ENCODE peak calls at places on chromosomes 7 and 10, in nine cellular contexts. O is iris pigment epithelial cell; C is stimulated activated CD4-positive, alpha-beta T cell treated with anti-CD3 and anti-CD28 coated beads, Interleukin-2, amount 100 ng/mL, for 48 hours; N is activated CD4-positive, alpha-beta memory T cell treated with anti-CD3 and anti-CD28 coated beads, Interleukin-2, amount 10 ng/mL, durations not matched to agents 7 days and 5 days; U is GM23338; M is NCI-H748 treated with DMSO at 0.1 percent for 48 hours; S is stomach; F is GM12865; W is LoVo. Q is an unnamed sample.

GRCh38 chr7:137626469-137627067 is 220.2 kb downstream of the DGKI start:
- DNase-seq in O (peak), C (peak), N (peak), U (peak), M (no peak), S (peak), F (peak), W (peak), Q (peak)

GRCh38 chr10:13219685-13220670 is 14.2 kb downstream of the UCMA start:
- DNase-seq in O (peak), C (no peak), N (peak), U (peak), M (no peak), S (peak), F (peak), W (peak), Q (peak)

GRCh38 chr7:44735403-44736165 is 13.1 kb upstream of the ZMIZ2 start:
- DNase-seq in O (peak), C (no peak), N (peak), U (no peak), M (no peak), S (no peak), F (peak), W (peak), Q (no peak)

GRCh38 chr7:132309102-132309805 is 267.0 kb downstream of the PLXNA4 start:
- DNase-seq in O (no peak), C (no peak), N (peak), U (no peak), M (no peak), S (no peak), F (no peak), W (no peak), Q (no peak)

GRCh38 chr7:76300210-76300731 is 2.2 kb upstream of the HSPB1 start:
- DNase-seq in O (peak), C (no peak), N (no peak), U (no peak), M (no peak), S (peak), F (no peak), W (peak), Q (no peak)

GRCh38 chr10:29120216-29120615 is 168.7 kb upstream of the LYZL1 start:
- DNase-seq in O (peak), C (no peak), N (no peak), U (no peak), M (no peak), S (no peak), F (no peak), W (peak), Q (no peak)

GRCh38 chr7:149822353-149822943 is 15.7 kb upstream of the ZNF862 start:
- DNase-seq in O (no peak), C (no peak), N (no peak), U (no peak), M (no peak), S (no peak), F (no peak), W (no peak), Q (no peak)

GRCh38 chr10:110609592-110609991 is 34.5 kb upstream of the RBM20 start:
- DNase-seq in O (peak), C (no peak), N (no peak), U (peak), M (no peak), S (no peak), F (no peak), W (no peak), Q (peak)

GRCh38 chr10:132591166-132591971 is 53.8 kb downstream of the INPP5A start:
- DNase-seq in O (peak), C (no peak), N (no peak), U (peak), M (no peak), S (peak), F (no peak), W (peak), Q (no peak)

GRCh38 chr7:31882187-31882586 is 188.0 kb downstream of the PDE1C start:
- DNase-seq in O (no peak), C (no peak), N (no peak), U (peak), M (no peak), S (no peak), F (no peak), W (peak), Q (no peak)

GRCh38 chr7:96285579-96285978 is 36.3 kb downstream of the SLC25A13 start:
- DNase-seq in O (no peak), C (no peak), N (peak), U (no peak), M (no peak), S (no peak), F (peak), W (no peak), Q (no peak)

GRCh38 chr10:113959383-113959760 is 84.3 kb upstream of the ADRB1 start:
- DNase-seq in O (no peak), C (no peak), N (no peak), U (no peak), M (no peak), S (peak), F (peak), W (peak), Q (no peak)

GRCh38 chr7:145986248-145986874 is 130.2 kb upstream of the CNTNAP2 start:
- DNase-seq in O (no peak), C (no peak), N (no peak), U (no peak), M (no peak), S (no peak), F (no peak), W (no peak), Q (no peak)

GRCh38 chr7:132061931-132062330 is 505.5 kb upstream of the PODXL start:
- DNase-seq in O (no peak), C (no peak), N (no peak), U (no peak), M (no peak), S (no peak), F (no peak), W (no peak), Q (no peak)

GRCh38 chr10:11336703-11337102 is 274.7 kb downstream of the USP6NL start:
- DNase-seq in O (no peak), C (no peak), N (no peak), U (peak), M (no peak), S (no peak), F (no peak), W (no peak), Q (no peak)

GRCh38 chr7:74584160-74584954 is 73.2 kb upstream of the GTF2I start:
- DNase-seq in O (no peak), C (no peak), N (no peak), U (peak), M (no peak), S (no peak), F (no peak), W (no peak), Q (peak)

GRCh38 chr10:12534824-12535223 is 185.5 kb downstream of the CAMK1D start:
- DNase-seq in O (no peak), C (no peak), N (peak), U (no peak), M (no peak), S (no peak), F (no peak), W (no peak), Q (no peak)

GRCh38 chr10:77687621-77688020 is 50.0 kb upstream of the KCNMA1 start:
- DNase-seq in O (no peak), C (no peak), N (no peak), U (no peak), M (no peak), S (no peak), F (no peak), W (no peak), Q (no peak)

GRCh38 chr10:70967591-70968588 is 79.5 kb upstream of the PCBD1 start:
- DNase-seq in O (peak), C (no peak), N (no peak), U (peak), M (no peak), S (no peak), F (peak), W (no peak), Q (peak)

GRCh38 chr7:93890464-93891068 is at the start of gene TFPI2:
- DNase-seq in O (peak), C (no peak), N (no peak), U (peak), M (no peak), S (no peak), F (peak), W (no peak), Q (peak)

GRCh38 chr7:4715385-4715770 is 33.3 kb downstream of the FOXK1 start:
- DNase-seq in O (peak), C (no peak), N (no peak), U (no peak), M (no peak), S (no peak), F (no peak), W (no peak), Q (no peak)

GRCh38 chr10:71834343-71834674 is 16.7 kb downstream of the PSAP start:
- DNase-seq in O (no peak), C (no peak), N (no peak), U (no peak), M (no peak), S (no peak), F (no peak), W (no peak), Q (no peak)

GRCh38 chr10:19702215-19702614 is 114.0 kb upstream of the PLXDC2 start:
- DNase-seq in O (peak), C (no peak), N (no peak), U (no peak), M (no peak), S (no peak), F (no peak), W (no peak), Q (no peak)

GRCh38 chr7:86949052-86949778 is 110.2 kb downstream of the ELAPOR2 start:
- DNase-seq in O (no peak), C (no peak), N (no peak), U (peak), M (no peak), S (no peak), F (peak), W (no peak), Q (no peak)

GRCh38 chr7:144256112-144256511 is 8.5 kb downstream of the OR2A7 start:
- DNase-seq in O (peak), C (no peak), N (no peak), U (peak), M (no peak), S (no peak), F (peak), W (no peak), Q (no peak)

GRCh38 chr7:148669907-148670306 is 28.8 kb upstream of the CUL1 start:
- DNase-seq in O (no peak), C (no peak), N (no peak), U (no peak), M (no peak), S (no peak), F (no peak), W (no peak), Q (no peak)

GRCh38 chr7:143250822-143251221 is 12.4 kb upstream of the GSTK1 start:
- DNase-seq in O (no peak), C (no peak), N (no peak), U (no peak), M (no peak), S (no peak), F (no peak), W (no peak), Q (no peak)

GRCh38 chr10:104327745-104328635 is 10.3 kb downstream of the ITPRIP start:
- DNase-seq in O (peak), C (no peak), N (no peak), U (peak), M (no peak), S (no peak), F (no peak), W (no peak), Q (no peak)

GRCh38 chr7:104059103-104059502 is 69.6 kb upstream of the RELN start:
- DNase-seq in O (no peak), C (no peak), N (no peak), U (peak), M (no peak), S (no peak), F (no peak), W (no peak), Q (peak)

GRCh38 chr10:72328045-72328828 is 26.5 kb downstream of the DNAJB12 start:
- DNase-seq in O (peak), C (no peak), N (no peak), U (peak), M (no peak), S (peak), F (peak), W (peak), Q (peak)

GRCh38 chr7:99563650-99564049 is 5.2 kb downstream of the ZNF655 start:
- DNase-seq in O (peak), C (no peak), N (no peak), U (no peak), M (no peak), S (no peak), F (no peak), W (peak), Q (no peak)

GRCh38 chr7:37482505-37482904 is 33.8 kb upstream of the ELMO1 start:
- DNase-seq in O (no peak), C (no peak), N (no peak), U (no peak), M (no peak), S (no peak), F (no peak), W (no peak), Q (no peak)

Q was measured in NCI-H82.